ENCODE peak calls at places on chromosomes 6 and 20, in ten cellular contexts. U is A549; A is IMR-90; R is neural crest cell; K is AG09309; E is glutamatergic neuron; L is cardiac fibroblast; B is CD4-positive, alpha-beta T cell; J is lower lobe of right lung; X is foreskin fibroblast. F is an unnamed sample.

GRCh38 chr6:142523485-142523884 is 221.7 kb downstream of the ADGRG6 start:
- DNase-seq in U (no peak), A (peak), R (no peak), K (no peak), E (no peak), L (peak), B (no peak), J (no peak), X (no peak), F (no peak)

GRCh38 chr6:26216886-26217713 is 129.9 kb downstream of the HFE start:
- DNase-seq in U (no peak), A (peak), R (peak), K (no peak), E (peak), L (peak), B (peak), J (peak), X (peak), F (peak)

GRCh38 chr20:59933296-59933848 is at the start of gene SYCP2:
- DNase-seq in U (peak), A (no peak), R (no peak), K (no peak), E (no peak), L (peak), B (peak), J (peak), X (peak), F (peak)

GRCh38 chr6:146851837-146852236 is 253.1 kb downstream of the ADGB start:
- DNase-seq in U (no peak), A (peak), R (no peak), K (peak), E (no peak), L (peak), B (no peak), J (no peak), X (peak), F (no peak)

GRCh38 chr6:41209547-41209951 is 8.6 kb upstream of the TREML2 start:
- DNase-seq in U (no peak), A (no peak), R (no peak), K (no peak), E (no peak), L (no peak), B (no peak), J (no peak), X (no peak), F (no peak)

GRCh38 chr6:138078491-138078890 is 28.7 kb downstream of the PERP start:
- DNase-seq in U (no peak), A (no peak), R (no peak), K (no peak), E (no peak), L (no peak), B (no peak), J (no peak), X (no peak), F (no peak)

GRCh38 chr20:56245761-56246160 is 2.8 kb upstream of the MC3R start:
- DNase-seq in U (no peak), A (no peak), R (no peak), K (no peak), E (no peak), L (no peak), B (no peak), J (no peak), X (no peak), F (no peak)

GRCh38 chr6:6586671-6587526 is 1.6 kb upstream of the LY86 start:
- DNase-seq in U (no peak), A (no peak), R (no peak), K (no peak), E (no peak), L (no peak), B (no peak), J (no peak), X (no peak), F (no peak)

GRCh38 chr6:54206510-54206909 is 95.3 kb downstream of the MLIP start:
- DNase-seq in U (no peak), A (no peak), R (no peak), K (no peak), E (no peak), L (no peak), B (no peak), J (no peak), X (no peak), F (no peak)

GRCh38 chr6:33696538-33697518 is 14.7 kb downstream of the UQCC2 start:
- DNase-seq in U (no peak), A (peak), R (no peak), K (no peak), E (no peak), L (peak), B (peak), J (peak), X (peak), F (no peak)

GRCh38 chr20:4666001-4666470 is 55.7 kb upstream of the PRND start:
- DNase-seq in U (no peak), A (peak), R (no peak), K (no peak), E (no peak), L (peak), B (peak), J (no peak), X (peak), F (no peak)

GRCh38 chr6:37866590-37867507 is 47.3 kb downstream of the ZFAND3 start:
- DNase-seq in U (no peak), A (peak), R (no peak), K (no peak), E (no peak), L (no peak), B (no peak), J (no peak), X (no peak), F (no peak)

GRCh38 chr20:1893721-1894470 is 1.3 kb upstream of the SIRPA start:
- DNase-seq in U (peak), A (no peak), R (no peak), K (no peak), E (no peak), L (peak), B (no peak), J (peak), X (no peak), F (peak)

GRCh38 chr6:17648745-17649144 is 48.6 kb downstream of the FAM8A1 start:
- DNase-seq in U (no peak), A (no peak), R (no peak), K (no peak), E (no peak), L (no peak), B (no peak), J (no peak), X (no peak), F (no peak)

GRCh38 chr6:109455161-109455501 is 441 bp downstream of the MICAL1 start:
- DNase-seq in U (no peak), A (no peak), R (peak), K (no peak), E (peak), L (no peak), B (peak), J (no peak), X (no peak), F (peak)

GRCh38 chr6:41451039-41451438 is 95.1 kb upstream of the FOXP4 start:
- DNase-seq in U (peak), A (no peak), R (no peak), K (no peak), E (peak), L (no peak), B (no peak), J (no peak), X (peak), F (peak)

GRCh38 chr20:2659547-2659946 is 4.5 kb downstream of the IDH3B start:
- DNase-seq in U (no peak), A (no peak), R (no peak), K (no peak), E (no peak), L (no peak), B (no peak), J (no peak), X (no peak), F (no peak)

GRCh38 chr20:4445780-4446179 is 275.9 kb upstream of the PRND start:
- DNase-seq in U (no peak), A (no peak), R (no peak), K (no peak), E (no peak), L (no peak), B (no peak), J (no peak), X (peak), F (no peak)

GRCh38 chr20:4011226-4011975 is 4.0 kb downstream of the RNF24 start:
- DNase-seq in U (no peak), A (peak), R (no peak), K (no peak), E (no peak), L (peak), B (no peak), J (no peak), X (no peak), F (no peak)

GRCh38 chr6:104614394-104614793 is 245.3 kb downstream of the HACE1 start:
- DNase-seq in U (no peak), A (no peak), R (no peak), K (no peak), E (no peak), L (no peak), B (no peak), J (no peak), X (no peak), F (no peak)

GRCh38 chr6:41726876-41727275 is 8.5 kb downstream of the TFEB start:
- DNase-seq in U (no peak), A (no peak), R (no peak), K (no peak), E (no peak), L (no peak), B (no peak), J (peak), X (no peak), F (no peak)

DNA sequence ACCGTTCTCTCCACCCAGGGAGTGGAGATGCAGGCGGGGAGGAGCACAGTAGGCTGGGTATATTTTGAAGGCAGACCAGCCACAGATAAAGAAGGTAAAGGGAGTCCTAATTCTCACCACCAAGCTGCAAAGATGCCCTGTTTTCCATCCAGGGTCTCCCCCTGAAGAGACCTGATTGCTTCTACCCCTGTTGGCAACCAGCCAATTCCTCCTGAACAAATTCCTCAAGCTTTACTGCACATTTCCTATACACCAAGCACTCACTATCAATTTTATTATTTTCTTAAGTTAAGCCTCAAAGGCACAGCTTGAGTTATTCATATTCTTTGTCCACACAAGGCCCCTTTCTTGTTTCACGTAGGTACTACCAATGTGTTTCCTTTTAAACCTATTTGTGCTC is 214.4 kb downstream of the EYA2 start:
- DNase-seq in U (no peak), A (no peak), R (no peak), K (no peak), E (no peak), L (no peak), B (no peak), J (no peak), X (no peak), F (no peak)
- TF ChIP-seq CTCF in U (no peak), A (no peak), R (no peak), K (no peak), E (no peak), L (no peak), B (no peak), J (no peak), X (no peak), F (no peak)

DNA sequence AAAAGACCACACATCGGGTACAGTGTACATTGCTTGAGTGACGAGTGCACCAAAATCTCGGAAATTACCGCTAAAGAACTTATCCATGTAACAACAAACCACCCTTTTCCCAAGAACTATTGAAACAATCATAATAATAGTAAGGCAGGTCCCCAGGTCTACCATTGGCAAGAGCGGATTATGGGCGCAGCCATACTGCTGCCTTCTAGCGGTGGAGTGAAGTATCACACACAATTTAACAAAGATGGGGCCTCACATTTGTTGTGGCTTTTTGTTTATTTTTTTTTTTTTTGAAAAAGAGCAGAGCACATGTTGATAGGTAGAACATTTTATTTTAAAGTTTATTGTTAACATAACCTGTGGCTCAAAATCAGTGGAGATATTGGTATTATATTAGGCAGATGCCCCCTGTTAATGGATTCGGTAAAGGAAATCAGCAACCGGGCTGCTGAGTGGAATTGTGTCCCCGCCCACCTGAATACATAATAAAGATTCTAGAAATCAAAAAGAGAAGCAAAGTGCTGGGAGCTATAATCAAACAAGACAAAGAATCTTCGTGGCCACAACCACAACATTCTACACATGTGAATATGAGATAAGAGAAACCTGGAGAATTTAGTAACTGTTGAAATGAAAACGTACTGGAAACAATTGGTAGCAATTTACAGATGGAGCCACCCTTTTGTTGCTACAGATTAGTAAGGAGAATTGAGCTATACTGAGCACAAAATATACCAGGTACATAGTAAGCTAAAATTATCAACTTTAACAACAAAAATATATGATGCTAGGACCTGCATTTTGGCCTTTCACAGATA is 94.2 kb upstream of the EXOC2 start:
- DNase-seq in U (peak), A (peak), R (no peak), K (no peak), E (no peak), L (peak), B (no peak), J (no peak), X (peak), F (no peak)
- TF ChIP-seq CTCF in U (peak), A (peak), R (peak), K (peak), E (peak), L (peak), B (peak), J (peak), X (peak), F (peak)

DNA sequence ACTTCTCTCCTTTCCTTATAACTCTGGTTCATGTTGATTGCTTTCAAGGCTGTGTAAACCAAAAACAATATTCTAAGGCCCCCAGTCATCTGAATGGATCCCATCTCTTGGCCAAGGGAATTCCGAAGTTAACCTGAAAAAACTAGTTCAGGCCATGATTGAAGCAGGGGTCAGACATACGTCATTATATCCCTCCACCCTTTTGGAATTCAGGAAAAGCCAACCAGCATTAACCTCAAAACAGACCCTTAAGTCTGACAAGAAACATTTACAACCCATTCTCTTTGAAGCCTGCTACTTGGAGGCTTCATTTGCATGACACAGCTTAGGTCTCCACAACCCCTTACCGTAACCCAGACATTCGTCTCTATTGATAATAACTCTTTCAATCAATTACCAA is 39.7 kb downstream of the SLC26A8 start:
- DNase-seq in U (no peak), A (no peak), R (no peak), K (no peak), E (no peak), L (no peak), B (no peak), J (no peak), X (no peak), F (no peak)
- TF ChIP-seq CTCF in U (no peak), A (no peak), R (no peak), K (no peak), E (no peak), L (no peak), B (no peak), J (no peak), X (no peak), F (no peak)

GRCh38 chr20:44727039-44727438 is 11.9 kb downstream of the CCN5 start:
- DNase-seq in U (no peak), A (no peak), R (no peak), K (no peak), E (no peak), L (no peak), B (no peak), J (no peak), X (no peak), F (no peak)
- TF ChIP-seq CTCF in U (no peak), A (no peak), R (no peak), K (no peak), E (no peak), L (no peak), B (no peak), J (no peak), X (no peak), F (no peak)